ENCODE peak calls at places on chromosomes 6 and 20, in six cellular contexts. L, V, N, O, G and F are unnamed samples.
A peak's percentile ranks its signal among the peaks of the same experiment; 100 is the strongest.

GRCh38 chr6:132816665-132817064 is 2.3 kb downstream of the RPS12 start:
- DNase-seq in G (no peak), V (no peak), O (peak; percentile 5), N (no peak), L (no peak), F (no peak)

GRCh38 chr6:166005401-166005845 is 162.2 kb downstream of the TBXT start:
- DNase-seq in O (no peak), N (peak; percentile 72), L (no peak), G (no peak), V (no peak), F (no peak)

GRCh38 chr20:54021446-54022235 is 48.8 kb downstream of the BCAS1 start:
- DNase-seq in O (no peak), V (no peak), L (no peak), G (no peak), N (no peak), F (no peak)

GRCh38 chr6:92810913-92811312 is 608.4 kb downstream of the EPHA7 start:
- DNase-seq in N (peak; percentile 10), L (peak; percentile 45), G (peak; percentile 19), V (peak; percentile 4), O (peak; percentile 40), F (peak; percentile 69)

GRCh38 chr20:9912290-9912689 is 73.4 kb upstream of the PAK5 start:
- DNase-seq in G (no peak), L (no peak), O (no peak), V (no peak), N (no peak), F (no peak)

GRCh38 chr6:170210651-170211403 is 80.1 kb downstream of the DLL1 start:
- DNase-seq in V (no peak), N (no peak), L (no peak), O (no peak), G (no peak), F (no peak)

GRCh38 chr6:37125779-37126553 is 44.0 kb upstream of the PIM1 start:
- DNase-seq in V (peak; percentile 34), L (peak; percentile 42), O (peak; percentile 75), G (peak; percentile 74), N (peak; percentile 58), F (peak; percentile 80)

GRCh38 chr6:36937896-36938295 is 16.6 kb upstream of the PI16 start:
- DNase-seq in N (no peak), O (no peak), G (no peak), L (no peak), V (no peak), F (no peak)

GRCh38 chr6:108588586-108588985 is 27.9 kb downstream of the FOXO3 start:
- DNase-seq in L (peak; percentile 78), V (no peak), O (no peak), G (no peak), N (no peak), F (no peak)

GRCh38 chr6:69816569-69816968 is 19.8 kb upstream of the LMBRD1 start:
- DNase-seq in N (no peak), V (no peak), G (no peak), L (no peak), O (no peak), F (no peak)

GRCh38 chr6:20416567-20417345 is 15.1 kb downstream of the E2F3 start:
- DNase-seq in O (no peak), L (no peak), N (no peak), G (no peak), V (no peak), F (no peak)

GRCh38 chr6:108501559-108501958 is 59.2 kb upstream of the FOXO3 start:
- DNase-seq in O (no peak), G (no peak), V (no peak), L (peak; percentile 20), N (no peak), F (no peak)

GRCh38 chr6:73240730-73241129 is 15.4 kb upstream of the KHDC1L start:
- DNase-seq in N (no peak), G (no peak), L (no peak), V (no peak), O (no peak), F (no peak)

GRCh38 chr6:81683928-81684327 is 68.6 kb downstream of the TENT5A start:
- DNase-seq in L (peak; percentile 60), G (no peak), O (no peak), N (no peak), V (no peak), F (no peak)

GRCh38 chr6:87982134-87982533 is 65.5 kb upstream of the SPACA1 start:
- DNase-seq in N (no peak), O (no peak), V (no peak), G (no peak), L (no peak), F (no peak)

GRCh38 chr6:168825226-168826077 is 384.5 kb downstream of the SMOC2 start:
- DNase-seq in G (no peak), V (no peak), O (no peak), L (no peak), N (no peak), F (no peak)

GRCh38 chr6:163413054-163413344 is 1.5 kb upstream of the QKI start:
- DNase-seq in V (no peak), G (no peak), O (no peak), N (no peak), L (no peak), F (no peak)

GRCh38 chr6:113420290-113420689 is 436.9 kb upstream of the MARCKS start:
- DNase-seq in V (no peak), N (no peak), G (no peak), L (no peak), O (no peak), F (no peak)

GRCh38 chr6:152091851-152092341 is 284.4 kb downstream of the ESR1 start:
- DNase-seq in O (no peak), V (no peak), N (peak; percentile 7), L (no peak), G (no peak), F (no peak)

GRCh38 chr20:62177307-62177706 is 5.5 kb upstream of the MTG2 start:
- DNase-seq in V (no peak), G (no peak), N (no peak), L (no peak), O (no peak), F (no peak)

GRCh38 chr6:72525821-72526550 is 95.9 kb upstream of the KCNQ5 start:
- DNase-seq in V (no peak), N (no peak), G (no peak), L (no peak), O (no peak), F (no peak)

GRCh38 chr6:99591673-99592364 is 14.8 kb upstream of the PRDM13 start:
- DNase-seq in V (no peak), G (no peak), L (no peak), O (no peak), N (no peak), F (no peak)

GRCh38 chr20:35791823-35792222 is 20.0 kb downstream of the PHF20 start:
- DNase-seq in G (no peak), N (peak; percentile 47), V (no peak), L (no peak), O (no peak), F (no peak)
- TF ChIP-seq JUN in G (no peak), N (no peak), V (no peak), L (no peak), O (no peak), F (no peak)

GRCh38 chr6:122141246-122141645 is 258.2 kb upstream of the HSF2 start:
- DNase-seq in G (no peak), N (no peak), L (no peak), O (no peak), V (no peak), F (no peak)
- TF ChIP-seq JUN in G (no peak), N (no peak), L (no peak), O (no peak), V (no peak), F (no peak)

DNA sequence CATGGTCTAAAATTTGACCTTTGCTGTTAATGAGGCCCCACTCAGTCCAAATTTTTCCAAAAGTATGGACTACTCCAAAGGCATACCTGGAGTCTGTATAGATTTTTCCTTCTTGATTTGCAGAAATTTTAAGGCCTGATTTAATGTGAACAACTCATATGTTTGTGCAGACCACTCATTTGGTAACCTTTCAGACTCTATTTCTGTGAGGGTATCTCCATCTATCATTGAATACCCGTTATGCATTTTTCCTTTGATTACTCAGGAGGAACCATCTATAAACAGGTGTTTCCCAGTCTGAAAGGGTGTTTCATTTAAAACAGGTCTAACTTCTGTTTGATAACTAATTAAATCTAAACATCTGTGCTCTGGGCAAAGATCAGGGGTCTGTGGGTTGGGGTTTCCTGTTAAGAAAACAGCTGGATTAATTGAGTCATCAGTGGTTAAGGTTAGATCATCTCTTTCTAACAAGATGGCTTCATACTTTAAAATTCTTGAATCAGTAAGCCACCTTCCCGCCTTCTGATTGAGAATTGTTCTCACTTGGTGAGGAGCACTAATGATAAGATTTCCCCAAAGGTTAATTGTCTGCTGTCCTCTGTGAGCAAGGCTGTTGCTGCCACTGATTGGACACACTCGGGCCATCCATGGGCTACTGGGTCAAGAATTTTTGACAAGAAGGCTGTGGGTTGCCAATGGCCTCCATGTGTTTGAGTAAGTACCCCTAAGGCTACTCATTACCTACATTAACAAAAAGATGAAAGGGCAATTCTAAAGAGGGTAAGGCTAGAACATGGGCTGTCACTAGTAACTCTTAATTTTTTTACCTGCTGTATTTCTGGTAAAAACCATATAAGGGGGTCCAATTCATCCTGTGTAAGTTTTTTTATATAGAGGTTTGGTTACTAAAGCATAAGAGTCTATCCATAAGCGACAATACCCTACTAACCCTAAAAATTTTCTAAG is 24.1 kb downstream of the HLA-B start:
- DNase-seq in G (no peak), O (no peak), V (no peak), L (no peak), N (no peak), F (no peak)
- TF ChIP-seq JUN in G (no peak), O (no peak), V (no peak), L (no peak), N (no peak), F (no peak)

GRCh38 chr20:24289737-24290481 is 179.5 kb upstream of the SYNDIG1 start:
- DNase-seq in L (no peak), N (no peak), G (no peak), V (no peak), O (no peak), F (no peak)
- TF ChIP-seq JUN in L (no peak), N (no peak), G (no peak), V (no peak), O (no peak), F (no peak)